ENCODE peak calls at places on chromosomes 3 and 15, in seven cellular contexts. I is mammary epithelial cell, Y is endothelial cell of umbilical vein, M is PC-3, Q is HCT116, B is HepG2, K is fibroblast of lung. E is an unnamed sample.

GRCh38 chr15:49627407-49627877 is 6.6 kb downstream of the DTWD1 start:
- DNase-seq in I (peak), K (peak), M (peak), Y (peak), B (peak), Q (peak), E (no peak)

GRCh38 chr3:24522155-24522579 is 27.5 kb upstream of the THRB start:
- DNase-seq in Y (no peak), M (no peak), B (peak), I (no peak), Q (no peak), K (no peak), E (no peak)

GRCh38 chr3:180324791-180325190 is 277.2 kb upstream of the TTC14 start:
- DNase-seq in Y (no peak), Q (no peak), M (no peak), I (no peak), K (no peak), B (no peak), E (no peak)

GRCh38 chr3:188706176-188706575 is 465.6 kb upstream of the TPRG1 start:
- DNase-seq in I (no peak), B (no peak), Q (no peak), M (peak), Y (no peak), K (peak), E (no peak)

GRCh38 chr3:142645236-142645793 is 49.1 kb downstream of the PLS1 start:
- DNase-seq in Y (peak), M (peak), Q (peak), I (peak), B (peak), K (peak), E (no peak)

GRCh38 chr3:169430687-169431404 is 232.7 kb downstream of the MECOM start:
- DNase-seq in Y (peak), I (peak), Q (no peak), K (peak), M (peak), B (no peak), E (peak)

GRCh38 chr15:76058714-76059319 is 968 bp upstream of the TMEM266 start:
- DNase-seq in B (peak), I (peak), Q (no peak), K (peak), M (peak), Y (no peak), E (peak)

GRCh38 chr15:79887054-79887453 is 9.8 kb downstream of the MTHFS start:
- DNase-seq in M (no peak), Q (no peak), Y (no peak), B (no peak), I (no peak), K (no peak), E (no peak)

GRCh38 chr15:40512440-40512839 is 41.7 kb downstream of the CHST14 start:
- DNase-seq in B (no peak), K (no peak), M (no peak), I (peak), Y (no peak), Q (no peak), E (no peak)

GRCh38 chr3:192155194-192155593 is 572.1 kb downstream of the FGF12 start:
- DNase-seq in I (no peak), B (no peak), M (no peak), Q (no peak), Y (no peak), K (no peak), E (no peak)

GRCh38 chr3:44400771-44401170 is 62.2 kb downstream of the TCAIM start:
- DNase-seq in Y (no peak), K (no peak), I (no peak), Q (no peak), B (peak), M (no peak), E (no peak)

GRCh38 chr3:112770026-112770626 is 76.5 kb downstream of the CD200R1L start:
- DNase-seq in B (no peak), I (peak), Y (peak), K (peak), M (peak), Q (peak), E (peak)

GRCh38 chr15:64686130-64686735 is 89.2 kb downstream of the RBPMS2 start:
- DNase-seq in Y (peak), K (peak), Q (peak), I (peak), M (peak), B (peak), E (peak)

GRCh38 chr15:78909791-78910228 is 35.0 kb downstream of the CTSH start:
- DNase-seq in Q (peak), B (peak), K (peak), I (peak), Y (peak), M (peak), E (peak)

GRCh38 chr3:118548434-118548833 is 486.2 kb downstream of the IGSF11 start:
- DNase-seq in Q (no peak), K (peak), Y (peak), I (peak), M (peak), B (peak), E (no peak)

GRCh38 chr15:47768730-47769129 is 51.4 kb downstream of the SEMA6D start:
- DNase-seq in Q (no peak), B (no peak), M (no peak), K (peak), I (no peak), Y (no peak), E (no peak)

GRCh38 chr3:63899997-63900396 is 12.2 kb downstream of the SCAANT1 start:
- DNase-seq in M (no peak), Q (no peak), B (no peak), I (no peak), K (no peak), Y (no peak), E (no peak)

GRCh38 chr3:25812644-25813043 is 22.8 kb downstream of the OXSM start:
- DNase-seq in Y (no peak), Q (no peak), B (no peak), K (no peak), I (no peak), M (no peak), E (no peak)

GRCh38 chr15:47975422-47975821 is 145.4 kb upstream of the SLC24A5 start:
- DNase-seq in Q (no peak), B (no peak), Y (no peak), I (no peak), K (no peak), M (no peak), E (no peak)

GRCh38 chr15:67807836-67808235 is 17.5 kb upstream of the SKOR1 start:
- DNase-seq in M (no peak), I (no peak), Q (no peak), Y (no peak), B (no peak), K (no peak), E (no peak)

GRCh38 chr3:197309528-197310361 is 11.3 kb upstream of the DLG1 start:
- DNase-seq in B (no peak), K (peak), Q (peak), M (peak), Y (peak), I (peak), E (peak)

GRCh38 chr3:169923189-169923588 is 11.8 kb downstream of the SAMD7 start:
- DNase-seq in M (no peak), Q (no peak), Y (no peak), B (peak), K (peak), I (no peak), E (no peak)

GRCh38 chr15:90705212-90705611 is 11.9 kb upstream of the BLM start:
- DNase-seq in B (no peak), Q (no peak), M (no peak), I (no peak), K (no peak), Y (no peak), E (no peak)

GRCh38 chr3:52481819-52482521 is 13.2 kb upstream of the STAB1 start:
- DNase-seq in B (no peak), M (no peak), I (no peak), Q (no peak), Y (peak), K (no peak), E (no peak)

GRCh38 chr3:184514151-184514490 is 47.5 kb upstream of the EPHB3 start:
- DNase-seq in M (no peak), Y (peak), B (no peak), K (no peak), I (no peak), Q (no peak), E (no peak)

GRCh38 chr3:150798122-150798618 is 35.2 kb upstream of the SIAH2 start:
- DNase-seq in B (peak), I (no peak), Y (no peak), Q (no peak), M (no peak), K (peak), E (no peak)

DNA sequence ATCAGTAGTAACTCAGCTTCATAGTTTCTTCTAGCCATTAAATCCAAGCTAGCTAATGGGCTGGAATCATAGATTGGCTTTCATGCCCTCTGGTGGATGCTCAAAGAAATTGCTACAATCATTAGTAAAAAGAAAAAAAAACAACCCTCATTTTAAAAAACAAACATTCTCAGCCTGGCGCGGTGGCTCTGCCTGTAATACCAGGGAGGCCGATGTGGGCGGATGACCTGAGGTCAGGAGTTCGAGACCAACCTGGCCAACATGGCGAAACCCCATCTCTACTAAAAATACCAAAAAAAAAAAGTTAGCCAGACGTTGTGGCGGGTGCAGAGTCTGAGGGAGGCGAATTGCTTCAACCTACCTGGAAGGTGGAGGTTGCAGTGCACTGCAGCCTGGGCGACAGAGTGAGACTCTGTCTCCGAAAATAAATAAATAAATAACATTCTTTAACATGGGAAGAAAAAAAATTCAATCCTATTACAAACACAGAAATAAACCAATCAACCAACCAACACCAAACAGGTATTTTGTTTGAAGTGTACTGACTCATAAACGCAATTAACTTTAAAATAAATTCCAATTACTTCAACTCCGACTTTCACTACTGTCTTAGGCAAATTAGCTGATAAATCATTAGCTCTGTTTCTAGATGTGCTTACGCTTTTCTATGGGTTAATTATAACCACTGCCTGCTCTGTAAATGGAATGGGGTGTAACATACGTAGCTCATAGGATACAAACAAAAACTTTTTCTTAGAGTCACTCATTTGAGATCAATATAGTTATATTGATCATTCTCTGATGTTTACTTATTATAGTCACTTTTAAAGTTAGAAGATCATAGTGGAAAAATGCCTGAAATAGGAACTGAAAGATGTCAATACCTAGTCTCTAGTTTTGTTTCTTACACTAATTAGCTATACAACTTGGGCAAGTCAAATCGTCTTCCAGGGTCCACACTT is 24.9 kb downstream of the TMEM207 start:
- DNase-seq in Y (peak), Q (peak), I (peak), K (peak), M (peak), B (peak), E (peak)
- TF ChIP-seq CTCF in Y (peak), Q (peak), I (peak), K (peak), M (peak), B (peak), E (peak)

DNA sequence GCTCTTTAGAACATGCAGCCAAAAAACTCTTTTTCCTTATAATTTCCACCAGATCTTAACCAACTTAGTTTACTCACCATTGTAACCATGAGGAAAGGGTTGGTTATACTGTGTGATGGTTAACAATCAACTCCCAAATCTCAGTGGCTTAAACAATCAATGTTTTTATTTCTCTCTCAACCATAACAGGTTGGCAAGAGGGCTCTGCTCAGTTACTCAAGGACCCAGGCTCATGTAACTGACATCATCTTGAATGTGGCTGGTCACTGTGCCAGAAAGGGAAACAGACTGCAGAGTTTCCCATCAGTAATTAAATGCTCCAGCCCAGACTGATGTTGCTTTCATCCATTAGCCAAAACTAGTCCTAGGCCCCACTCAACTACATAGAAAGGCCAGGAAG is 69.0 kb downstream of the ANKRD28 start:
- DNase-seq in B (no peak), Q (no peak), K (peak), I (no peak), Y (no peak), M (no peak), E (no peak)
- H3K27ac ChIP-seq in B (no peak), Q (no peak), K (no peak), I (no peak), Y (no peak), M (no peak), E (no peak)

DNA sequence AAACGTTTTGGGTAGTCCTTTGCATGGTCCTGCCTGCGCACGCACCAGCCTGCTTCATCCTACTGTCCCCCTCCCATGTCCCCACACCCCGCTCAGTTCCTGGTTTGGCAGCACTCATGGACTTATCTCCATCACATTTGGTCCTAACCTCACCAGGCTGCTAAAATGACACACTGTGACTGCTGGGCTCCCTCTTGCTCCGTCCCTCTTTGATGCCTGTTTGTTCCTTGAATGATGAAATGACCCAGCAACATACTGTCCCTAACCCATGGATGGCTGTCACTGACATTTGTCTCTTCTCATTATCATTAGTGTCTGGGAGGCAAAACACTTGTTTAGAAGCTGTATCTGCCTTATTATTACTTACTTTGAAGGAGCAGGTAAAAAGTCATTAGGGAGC is 80.5 kb downstream of the CHDH start:
- DNase-seq in Q (no peak), I (no peak), B (no peak), M (no peak), Y (no peak), K (no peak), E (no peak)
- TF ChIP-seq EZH2 in Q (no peak), I (no peak), B (no peak), M (no peak), Y (no peak), K (no peak), E (no peak)

GRCh38 chr15:52466134-52466701 is 62.5 kb downstream of the MYO5A start:
- DNase-seq in B (no peak), I (no peak), Y (no peak), K (peak), Q (no peak), M (no peak), E (peak)

GRCh38 chr15:52464040-52464439 is 64.6 kb downstream of the MYO5A start:
- DNase-seq in B (no peak), K (no peak), I (peak), M (no peak), Y (no peak), Q (no peak), E (no peak)

GRCh38 chr15:52464478-52464877 is 64.2 kb downstream of the MYO5A start:
- DNase-seq in K (no peak), I (no peak), M (no peak), B (no peak), Q (no peak), Y (no peak), E (peak)

GRCh38 chr15:52462806-52463360 is 65.8 kb downstream of the MYO5A start:
- DNase-seq in Q (no peak), Y (no peak), I (no peak), M (no peak), K (no peak), B (no peak), E (peak)

GRCh38 chr15:52463638-52464037 is 65.0 kb downstream of the MYO5A start:
- DNase-seq in I (peak), M (peak), B (no peak), K (peak), Q (no peak), Y (peak), E (peak)
- TF ChIP-seq CTCF in I (peak), M (peak), B (peak), K (no peak), Q (no peak), Y (peak), E (peak)

GRCh38 chr3:16942955-16943354 is 58.2 kb downstream of the PLCL2 start:
- DNase-seq in K (no peak), B (no peak), Y (no peak), I (no peak), Q (no peak), M (no peak), E (no peak)
- H3K27ac ChIP-seq in K (no peak), B (no peak), Y (no peak), I (no peak), Q (no peak), M (no peak), E (no peak)

E was measured in MM.1S.